ENCODE peak calls at places on chromosomes 12 and 14, in seven cellular contexts. One of them, this sample, is unnamed.

GRCh38 chr14:68373124-68373646 is 419.7 kb downstream of the ZFP36L1 start:
- DNase-seq in activated CD4-positive, alpha-beta T cell treated with anti-CD3 and anti-CD28 coated beads, Interleukin-2, amount 50 U/mL, for 48 hours: no peak
- DNase-seq in fibroblast of lung: no peak
- DNase-seq in effector CD8-positive, alpha-beta T cell: no peak
- DNase-seq in stimulated activated CD8-positive, alpha-beta memory T cell treated with anti-CD3 and anti-CD28 coated beads, Interleukin-7, amount 100 ng/mL, for 1 hour: no peak
- DNase-seq in activated T-cell treated with anti-CD3 and anti-CD28 coated beads for 24 hours: no peak
- DNase-seq in HL-60: no peak
- DNase-seq in this sample: no peak

GRCh38 chr14:94112513-94113060 is 2.1 kb downstream of the IFI27 start:
- DNase-seq in effector CD8-positive, alpha-beta T cell: no peak
- DNase-seq in stimulated activated CD8-positive, alpha-beta memory T cell treated with anti-CD3 and anti-CD28 coated beads, Interleukin-7, amount 100 ng/mL, for 1 hour: no peak
- DNase-seq in fibroblast of lung: no peak
- DNase-seq in activated T-cell treated with anti-CD3 and anti-CD28 coated beads for 24 hours: no peak
- DNase-seq in activated CD4-positive, alpha-beta T cell treated with anti-CD3 and anti-CD28 coated beads, Interleukin-2, amount 50 U/mL, for 48 hours: no peak
- DNase-seq in HL-60: no peak
- DNase-seq in this sample: no peak

GRCh38 chr12:21613931-21614330 is 9.3 kb upstream of the GYS2 start:
- DNase-seq in HL-60: no peak
- DNase-seq in activated T-cell treated with anti-CD3 and anti-CD28 coated beads for 24 hours: no peak
- DNase-seq in fibroblast of lung: peak; percentile 59
- DNase-seq in stimulated activated CD8-positive, alpha-beta memory T cell treated with anti-CD3 and anti-CD28 coated beads, Interleukin-7, amount 100 ng/mL, for 1 hour: no peak
- DNase-seq in activated CD4-positive, alpha-beta T cell treated with anti-CD3 and anti-CD28 coated beads, Interleukin-2, amount 50 U/mL, for 48 hours: no peak
- DNase-seq in effector CD8-positive, alpha-beta T cell: no peak
- DNase-seq in this sample: no peak

GRCh38 chr14:92549096-92549852 is 35.7 kb downstream of the RIN3 start:
- DNase-seq in effector CD8-positive, alpha-beta T cell: no peak
- DNase-seq in stimulated activated CD8-positive, alpha-beta memory T cell treated with anti-CD3 and anti-CD28 coated beads, Interleukin-7, amount 100 ng/mL, for 1 hour: no peak
- DNase-seq in fibroblast of lung: no peak
- DNase-seq in activated CD4-positive, alpha-beta T cell treated with anti-CD3 and anti-CD28 coated beads, Interleukin-2, amount 50 U/mL, for 48 hours: no peak
- DNase-seq in activated T-cell treated with anti-CD3 and anti-CD28 coated beads for 24 hours: no peak
- DNase-seq in HL-60: no peak
- DNase-seq in this sample: no peak

GRCh38 chr14:89507926-89508460 is 91.0 kb upstream of the FOXN3 start:
- DNase-seq in activated T-cell treated with anti-CD3 and anti-CD28 coated beads for 24 hours: no peak
- DNase-seq in activated CD4-positive, alpha-beta T cell treated with anti-CD3 and anti-CD28 coated beads, Interleukin-2, amount 50 U/mL, for 48 hours: no peak
- DNase-seq in effector CD8-positive, alpha-beta T cell: no peak
- DNase-seq in fibroblast of lung: peak; percentile 62
- DNase-seq in stimulated activated CD8-positive, alpha-beta memory T cell treated with anti-CD3 and anti-CD28 coated beads, Interleukin-7, amount 100 ng/mL, for 1 hour: no peak
- DNase-seq in HL-60: no peak
- DNase-seq in this sample: no peak

GRCh38 chr14:73773441-73774243 is 59.5 kb upstream of the PNMA1 start:
- DNase-seq in effector CD8-positive, alpha-beta T cell: no peak
- DNase-seq in stimulated activated CD8-positive, alpha-beta memory T cell treated with anti-CD3 and anti-CD28 coated beads, Interleukin-7, amount 100 ng/mL, for 1 hour: no peak
- DNase-seq in activated CD4-positive, alpha-beta T cell treated with anti-CD3 and anti-CD28 coated beads, Interleukin-2, amount 50 U/mL, for 48 hours: no peak
- DNase-seq in fibroblast of lung: no peak
- DNase-seq in HL-60: no peak
- DNase-seq in activated T-cell treated with anti-CD3 and anti-CD28 coated beads for 24 hours: no peak
- DNase-seq in this sample: no peak

GRCh38 chr14:56998728-56999127 is 188.4 kb upstream of the OTX2 start:
- DNase-seq in effector CD8-positive, alpha-beta T cell: no peak
- DNase-seq in stimulated activated CD8-positive, alpha-beta memory T cell treated with anti-CD3 and anti-CD28 coated beads, Interleukin-7, amount 100 ng/mL, for 1 hour: no peak
- DNase-seq in activated T-cell treated with anti-CD3 and anti-CD28 coated beads for 24 hours: no peak
- DNase-seq in activated CD4-positive, alpha-beta T cell treated with anti-CD3 and anti-CD28 coated beads, Interleukin-2, amount 50 U/mL, for 48 hours: no peak
- DNase-seq in HL-60: no peak
- DNase-seq in fibroblast of lung: no peak
- DNase-seq in this sample: no peak

GRCh38 chr14:64562432-64562831 is 12.7 kb downstream of the PPP1R36 start:
- DNase-seq in effector CD8-positive, alpha-beta T cell: no peak
- DNase-seq in HL-60: no peak
- DNase-seq in activated CD4-positive, alpha-beta T cell treated with anti-CD3 and anti-CD28 coated beads, Interleukin-2, amount 50 U/mL, for 48 hours: no peak
- DNase-seq in activated T-cell treated with anti-CD3 and anti-CD28 coated beads for 24 hours: no peak
- DNase-seq in stimulated activated CD8-positive, alpha-beta memory T cell treated with anti-CD3 and anti-CD28 coated beads, Interleukin-7, amount 100 ng/mL, for 1 hour: no peak
- DNase-seq in fibroblast of lung: no peak
- DNase-seq in this sample: no peak

GRCh38 chr12:48779869-48780268 is 9.0 kb downstream of the ADCY6 start:
- DNase-seq in effector CD8-positive, alpha-beta T cell: no peak
- DNase-seq in stimulated activated CD8-positive, alpha-beta memory T cell treated with anti-CD3 and anti-CD28 coated beads, Interleukin-7, amount 100 ng/mL, for 1 hour: no peak
- DNase-seq in activated CD4-positive, alpha-beta T cell treated with anti-CD3 and anti-CD28 coated beads, Interleukin-2, amount 50 U/mL, for 48 hours: no peak
- DNase-seq in HL-60: peak; percentile 37
- DNase-seq in activated T-cell treated with anti-CD3 and anti-CD28 coated beads for 24 hours: no peak
- DNase-seq in fibroblast of lung: peak; percentile 61
- DNase-seq in this sample: no peak

GRCh38 chr14:100577321-100577985 is 9.8 kb downstream of the BEGAIN start:
- DNase-seq in activated CD4-positive, alpha-beta T cell treated with anti-CD3 and anti-CD28 coated beads, Interleukin-2, amount 50 U/mL, for 48 hours: no peak
- DNase-seq in fibroblast of lung: no peak
- DNase-seq in effector CD8-positive, alpha-beta T cell: no peak
- DNase-seq in activated T-cell treated with anti-CD3 and anti-CD28 coated beads for 24 hours: no peak
- DNase-seq in stimulated activated CD8-positive, alpha-beta memory T cell treated with anti-CD3 and anti-CD28 coated beads, Interleukin-7, amount 100 ng/mL, for 1 hour: no peak
- DNase-seq in HL-60: no peak
- DNase-seq in this sample: no peak

GRCh38 chr14:71541973-71542730 is 390.1 kb upstream of the RGS6 start:
- DNase-seq in fibroblast of lung: no peak
- DNase-seq in activated T-cell treated with anti-CD3 and anti-CD28 coated beads for 24 hours: no peak
- DNase-seq in stimulated activated CD8-positive, alpha-beta memory T cell treated with anti-CD3 and anti-CD28 coated beads, Interleukin-7, amount 100 ng/mL, for 1 hour: no peak
- DNase-seq in HL-60: peak; percentile 31
- DNase-seq in effector CD8-positive, alpha-beta T cell: no peak
- DNase-seq in activated CD4-positive, alpha-beta T cell treated with anti-CD3 and anti-CD28 coated beads, Interleukin-2, amount 50 U/mL, for 48 hours: no peak
- DNase-seq in this sample: no peak

GRCh38 chr14:51828017-51828797 is 32.2 kb upstream of the GNG2 start:
- DNase-seq in activated CD4-positive, alpha-beta T cell treated with anti-CD3 and anti-CD28 coated beads, Interleukin-2, amount 50 U/mL, for 48 hours: peak; percentile 84
- DNase-seq in fibroblast of lung: peak; percentile 19
- DNase-seq in activated T-cell treated with anti-CD3 and anti-CD28 coated beads for 24 hours: peak; percentile 67
- DNase-seq in stimulated activated CD8-positive, alpha-beta memory T cell treated with anti-CD3 and anti-CD28 coated beads, Interleukin-7, amount 100 ng/mL, for 1 hour: peak; percentile 43
- DNase-seq in HL-60: peak; percentile 95
- DNase-seq in effector CD8-positive, alpha-beta T cell: peak; percentile 4
- DNase-seq in this sample: peak; percentile 59

GRCh38 chr12:27969011-27969900 is 3.3 kb downstream of the PTHLH start:
- DNase-seq in HL-60: no peak
- DNase-seq in fibroblast of lung: peak; percentile 38
- DNase-seq in stimulated activated CD8-positive, alpha-beta memory T cell treated with anti-CD3 and anti-CD28 coated beads, Interleukin-7, amount 100 ng/mL, for 1 hour: no peak
- DNase-seq in activated CD4-positive, alpha-beta T cell treated with anti-CD3 and anti-CD28 coated beads, Interleukin-2, amount 50 U/mL, for 48 hours: peak; percentile 8
- DNase-seq in effector CD8-positive, alpha-beta T cell: no peak
- DNase-seq in activated T-cell treated with anti-CD3 and anti-CD28 coated beads for 24 hours: no peak
- DNase-seq in this sample: no peak

GRCh38 chr14:71394386-71394785 is 487.1 kb downstream of the PCNX1 start:
- DNase-seq in effector CD8-positive, alpha-beta T cell: no peak
- DNase-seq in HL-60: no peak
- DNase-seq in activated T-cell treated with anti-CD3 and anti-CD28 coated beads for 24 hours: no peak
- DNase-seq in activated CD4-positive, alpha-beta T cell treated with anti-CD3 and anti-CD28 coated beads, Interleukin-2, amount 50 U/mL, for 48 hours: no peak
- DNase-seq in fibroblast of lung: no peak
- DNase-seq in stimulated activated CD8-positive, alpha-beta memory T cell treated with anti-CD3 and anti-CD28 coated beads, Interleukin-7, amount 100 ng/mL, for 1 hour: no peak
- DNase-seq in this sample: no peak

GRCh38 chr12:51326762-51327439 is 2.9 kb upstream of the BIN2 start:
- DNase-seq in effector CD8-positive, alpha-beta T cell: no peak
- DNase-seq in activated CD4-positive, alpha-beta T cell treated with anti-CD3 and anti-CD28 coated beads, Interleukin-2, amount 50 U/mL, for 48 hours: no peak
- DNase-seq in stimulated activated CD8-positive, alpha-beta memory T cell treated with anti-CD3 and anti-CD28 coated beads, Interleukin-7, amount 100 ng/mL, for 1 hour: no peak
- DNase-seq in activated T-cell treated with anti-CD3 and anti-CD28 coated beads for 24 hours: no peak
- DNase-seq in fibroblast of lung: peak; percentile 66
- DNase-seq in HL-60: peak; percentile 94
- DNase-seq in this sample: no peak

GRCh38 chr14:24246765-24247212 is 4.4 kb upstream of the TINF2 start:
- DNase-seq in stimulated activated CD8-positive, alpha-beta memory T cell treated with anti-CD3 and anti-CD28 coated beads, Interleukin-7, amount 100 ng/mL, for 1 hour: no peak
- DNase-seq in HL-60: no peak
- DNase-seq in activated T-cell treated with anti-CD3 and anti-CD28 coated beads for 24 hours: no peak
- DNase-seq in fibroblast of lung: no peak
- DNase-seq in effector CD8-positive, alpha-beta T cell: no peak
- DNase-seq in activated CD4-positive, alpha-beta T cell treated with anti-CD3 and anti-CD28 coated beads, Interleukin-2, amount 50 U/mL, for 48 hours: peak; percentile 44
- DNase-seq in this sample: no peak

GRCh38 chr14:20223410-20223809 is at the start of gene OR11H6:
- DNase-seq in HL-60: no peak
- DNase-seq in effector CD8-positive, alpha-beta T cell: no peak
- DNase-seq in activated CD4-positive, alpha-beta T cell treated with anti-CD3 and anti-CD28 coated beads, Interleukin-2, amount 50 U/mL, for 48 hours: no peak
- DNase-seq in stimulated activated CD8-positive, alpha-beta memory T cell treated with anti-CD3 and anti-CD28 coated beads, Interleukin-7, amount 100 ng/mL, for 1 hour: no peak
- DNase-seq in activated T-cell treated with anti-CD3 and anti-CD28 coated beads for 24 hours: no peak
- DNase-seq in fibroblast of lung: no peak
- DNase-seq in this sample: no peak

GRCh38 chr14:59126714-59127436 is 61.6 kb upstream of the DAAM1 start:
- DNase-seq in fibroblast of lung: peak; percentile 76
- DNase-seq in effector CD8-positive, alpha-beta T cell: no peak
- DNase-seq in HL-60: peak; percentile 29
- DNase-seq in stimulated activated CD8-positive, alpha-beta memory T cell treated with anti-CD3 and anti-CD28 coated beads, Interleukin-7, amount 100 ng/mL, for 1 hour: no peak
- DNase-seq in activated T-cell treated with anti-CD3 and anti-CD28 coated beads for 24 hours: no peak
- DNase-seq in activated CD4-positive, alpha-beta T cell treated with anti-CD3 and anti-CD28 coated beads, Interleukin-2, amount 50 U/mL, for 48 hours: peak; percentile 6
- DNase-seq in this sample: peak; percentile 55

GRCh38 chr14:24347140-24347539 is 7.3 kb upstream of the RIPK3 start:
- DNase-seq in stimulated activated CD8-positive, alpha-beta memory T cell treated with anti-CD3 and anti-CD28 coated beads, Interleukin-7, amount 100 ng/mL, for 1 hour: no peak
- DNase-seq in fibroblast of lung: no peak
- DNase-seq in activated CD4-positive, alpha-beta T cell treated with anti-CD3 and anti-CD28 coated beads, Interleukin-2, amount 50 U/mL, for 48 hours: no peak
- DNase-seq in effector CD8-positive, alpha-beta T cell: no peak
- DNase-seq in activated T-cell treated with anti-CD3 and anti-CD28 coated beads for 24 hours: no peak
- DNase-seq in HL-60: no peak
- DNase-seq in this sample: no peak

GRCh38 chr14:34794941-34795340 is 80.2 kb downstream of the BAZ1A start:
- DNase-seq in activated CD4-positive, alpha-beta T cell treated with anti-CD3 and anti-CD28 coated beads, Interleukin-2, amount 50 U/mL, for 48 hours: no peak
- DNase-seq in stimulated activated CD8-positive, alpha-beta memory T cell treated with anti-CD3 and anti-CD28 coated beads, Interleukin-7, amount 100 ng/mL, for 1 hour: no peak
- DNase-seq in fibroblast of lung: peak; percentile 15
- DNase-seq in activated T-cell treated with anti-CD3 and anti-CD28 coated beads for 24 hours: no peak
- DNase-seq in HL-60: no peak
- DNase-seq in effector CD8-positive, alpha-beta T cell: no peak
- DNase-seq in this sample: no peak

GRCh38 chr14:93655078-93655750 is 133.1 kb downstream of the PRIMA1 start:
- DNase-seq in effector CD8-positive, alpha-beta T cell: no peak
- DNase-seq in activated T-cell treated with anti-CD3 and anti-CD28 coated beads for 24 hours: no peak
- DNase-seq in activated CD4-positive, alpha-beta T cell treated with anti-CD3 and anti-CD28 coated beads, Interleukin-2, amount 50 U/mL, for 48 hours: no peak
- DNase-seq in fibroblast of lung: peak; percentile 44
- DNase-seq in stimulated activated CD8-positive, alpha-beta memory T cell treated with anti-CD3 and anti-CD28 coated beads, Interleukin-7, amount 100 ng/mL, for 1 hour: no peak
- DNase-seq in HL-60: peak; percentile 30
- DNase-seq in this sample: no peak

GRCh38 chr12:112447106-112447505 is 28.4 kb downstream of the PTPN11 start:
- DNase-seq in fibroblast of lung: no peak
- DNase-seq in effector CD8-positive, alpha-beta T cell: no peak
- DNase-seq in activated CD4-positive, alpha-beta T cell treated with anti-CD3 and anti-CD28 coated beads, Interleukin-2, amount 50 U/mL, for 48 hours: no peak
- DNase-seq in activated T-cell treated with anti-CD3 and anti-CD28 coated beads for 24 hours: no peak
- DNase-seq in stimulated activated CD8-positive, alpha-beta memory T cell treated with anti-CD3 and anti-CD28 coated beads, Interleukin-7, amount 100 ng/mL, for 1 hour: no peak
- DNase-seq in HL-60: peak; percentile 58
- DNase-seq in this sample: no peak

GRCh38 chr14:74792249-74793039 is 29.3 kb downstream of the YLPM1 start:
- DNase-seq in fibroblast of lung: no peak
- DNase-seq in activated T-cell treated with anti-CD3 and anti-CD28 coated beads for 24 hours: no peak
- DNase-seq in activated CD4-positive, alpha-beta T cell treated with anti-CD3 and anti-CD28 coated beads, Interleukin-2, amount 50 U/mL, for 48 hours: no peak
- DNase-seq in effector CD8-positive, alpha-beta T cell: no peak
- DNase-seq in stimulated activated CD8-positive, alpha-beta memory T cell treated with anti-CD3 and anti-CD28 coated beads, Interleukin-7, amount 100 ng/mL, for 1 hour: no peak
- DNase-seq in HL-60: no peak
- DNase-seq in this sample: no peak

GRCh38 chr14:90344285-90344684 is 12.5 kb upstream of the NRDE2 start:
- DNase-seq in activated CD4-positive, alpha-beta T cell treated with anti-CD3 and anti-CD28 coated beads, Interleukin-2, amount 50 U/mL, for 48 hours: no peak
- DNase-seq in HL-60: no peak
- DNase-seq in effector CD8-positive, alpha-beta T cell: no peak
- DNase-seq in stimulated activated CD8-positive, alpha-beta memory T cell treated with anti-CD3 and anti-CD28 coated beads, Interleukin-7, amount 100 ng/mL, for 1 hour: no peak
- DNase-seq in fibroblast of lung: no peak
- DNase-seq in activated T-cell treated with anti-CD3 and anti-CD28 coated beads for 24 hours: no peak
- DNase-seq in this sample: no peak

GRCh38 chr14:48805315-48805714 is 780.9 kb downstream of the RPS29 start:
- DNase-seq in effector CD8-positive, alpha-beta T cell: no peak
- DNase-seq in HL-60: no peak
- DNase-seq in fibroblast of lung: no peak
- DNase-seq in stimulated activated CD8-positive, alpha-beta memory T cell treated with anti-CD3 and anti-CD28 coated beads, Interleukin-7, amount 100 ng/mL, for 1 hour: no peak
- DNase-seq in activated T-cell treated with anti-CD3 and anti-CD28 coated beads for 24 hours: no peak
- DNase-seq in activated CD4-positive, alpha-beta T cell treated with anti-CD3 and anti-CD28 coated beads, Interleukin-2, amount 50 U/mL, for 48 hours: no peak
- DNase-seq in this sample: no peak

GRCh38 chr12:54304187-54304810 is 3.5 kb upstream of the NFE2 start:
- DNase-seq in activated T-cell treated with anti-CD3 and anti-CD28 coated beads for 24 hours: no peak
- DNase-seq in activated CD4-positive, alpha-beta T cell treated with anti-CD3 and anti-CD28 coated beads, Interleukin-2, amount 50 U/mL, for 48 hours: no peak
- DNase-seq in HL-60: peak; percentile 100
- DNase-seq in stimulated activated CD8-positive, alpha-beta memory T cell treated with anti-CD3 and anti-CD28 coated beads, Interleukin-7, amount 100 ng/mL, for 1 hour: no peak
- DNase-seq in effector CD8-positive, alpha-beta T cell: no peak
- DNase-seq in fibroblast of lung: peak; percentile 56
- DNase-seq in this sample: no peak

GRCh38 chr14:86673523-86673969 is 1143.6 kb downstream of the FLRT2 start:
- DNase-seq in activated CD4-positive, alpha-beta T cell treated with anti-CD3 and anti-CD28 coated beads, Interleukin-2, amount 50 U/mL, for 48 hours: no peak
- DNase-seq in activated T-cell treated with anti-CD3 and anti-CD28 coated beads for 24 hours: no peak
- DNase-seq in fibroblast of lung: no peak
- DNase-seq in stimulated activated CD8-positive, alpha-beta memory T cell treated with anti-CD3 and anti-CD28 coated beads, Interleukin-7, amount 100 ng/mL, for 1 hour: no peak
- DNase-seq in effector CD8-positive, alpha-beta T cell: no peak
- DNase-seq in HL-60: no peak
- DNase-seq in this sample: no peak

GRCh38 chr14:88614218-88614907 is 51.5 kb downstream of the ZC3H14 start:
- DNase-seq in activated T-cell treated with anti-CD3 and anti-CD28 coated beads for 24 hours: no peak
- DNase-seq in activated CD4-positive, alpha-beta T cell treated with anti-CD3 and anti-CD28 coated beads, Interleukin-2, amount 50 U/mL, for 48 hours: no peak
- DNase-seq in effector CD8-positive, alpha-beta T cell: no peak
- DNase-seq in stimulated activated CD8-positive, alpha-beta memory T cell treated with anti-CD3 and anti-CD28 coated beads, Interleukin-7, amount 100 ng/mL, for 1 hour: no peak
- DNase-seq in HL-60: no peak
- DNase-seq in fibroblast of lung: peak; percentile 77
- DNase-seq in this sample: no peak

GRCh38 chr14:91163316-91163715 is 49.4 kb downstream of the DGLUCY start:
- DNase-seq in stimulated activated CD8-positive, alpha-beta memory T cell treated with anti-CD3 and anti-CD28 coated beads, Interleukin-7, amount 100 ng/mL, for 1 hour: no peak
- DNase-seq in activated CD4-positive, alpha-beta T cell treated with anti-CD3 and anti-CD28 coated beads, Interleukin-2, amount 50 U/mL, for 48 hours: no peak
- DNase-seq in effector CD8-positive, alpha-beta T cell: no peak
- DNase-seq in fibroblast of lung: no peak
- DNase-seq in HL-60: no peak
- DNase-seq in activated T-cell treated with anti-CD3 and anti-CD28 coated beads for 24 hours: no peak
- DNase-seq in this sample: no peak

GRCh38 chr12:43348221-43348620 is 203.8 kb downstream of the ADAMTS20 start:
- DNase-seq in fibroblast of lung: no peak
- DNase-seq in stimulated activated CD8-positive, alpha-beta memory T cell treated with anti-CD3 and anti-CD28 coated beads, Interleukin-7, amount 100 ng/mL, for 1 hour: no peak
- DNase-seq in HL-60: no peak
- DNase-seq in activated T-cell treated with anti-CD3 and anti-CD28 coated beads for 24 hours: no peak
- DNase-seq in activated CD4-positive, alpha-beta T cell treated with anti-CD3 and anti-CD28 coated beads, Interleukin-2, amount 50 U/mL, for 48 hours: no peak
- DNase-seq in effector CD8-positive, alpha-beta T cell: no peak
- DNase-seq in this sample: no peak

GRCh38 chr14:23057757-23058653 is 685 bp upstream of the CDH24 start:
- DNase-seq in stimulated activated CD8-positive, alpha-beta memory T cell treated with anti-CD3 and anti-CD28 coated beads, Interleukin-7, amount 100 ng/mL, for 1 hour: peak; percentile 81
- DNase-seq in fibroblast of lung: peak; percentile 81
- DNase-seq in effector CD8-positive, alpha-beta T cell: no peak
- DNase-seq in HL-60: peak; percentile 89
- DNase-seq in activated T-cell treated with anti-CD3 and anti-CD28 coated beads for 24 hours: peak; percentile 79
- DNase-seq in activated CD4-positive, alpha-beta T cell treated with anti-CD3 and anti-CD28 coated beads, Interleukin-2, amount 50 U/mL, for 48 hours: peak; percentile 93
- DNase-seq in this sample: peak; percentile 86

GRCh38 chr12:106071686-106072085 is 67.1 kb downstream of the NUAK1 start:
- DNase-seq in effector CD8-positive, alpha-beta T cell: no peak
- DNase-seq in HL-60: no peak
- DNase-seq in activated T-cell treated with anti-CD3 and anti-CD28 coated beads for 24 hours: no peak
- DNase-seq in activated CD4-positive, alpha-beta T cell treated with anti-CD3 and anti-CD28 coated beads, Interleukin-2, amount 50 U/mL, for 48 hours: no peak
- DNase-seq in stimulated activated CD8-positive, alpha-beta memory T cell treated with anti-CD3 and anti-CD28 coated beads, Interleukin-7, amount 100 ng/mL, for 1 hour: no peak
- DNase-seq in fibroblast of lung: peak; percentile 72
- DNase-seq in this sample: no peak

GRCh38 chr14:93969082-93969828 is 7.1 kb downstream of the ASB2 start:
- DNase-seq in activated T-cell treated with anti-CD3 and anti-CD28 coated beads for 24 hours: no peak
- DNase-seq in fibroblast of lung: no peak
- DNase-seq in HL-60: no peak
- DNase-seq in activated CD4-positive, alpha-beta T cell treated with anti-CD3 and anti-CD28 coated beads, Interleukin-2, amount 50 U/mL, for 48 hours: no peak
- DNase-seq in effector CD8-positive, alpha-beta T cell: no peak
- DNase-seq in stimulated activated CD8-positive, alpha-beta memory T cell treated with anti-CD3 and anti-CD28 coated beads, Interleukin-7, amount 100 ng/mL, for 1 hour: no peak
- DNase-seq in this sample: no peak

GRCh38 chr14:22178330-22178981 is 410.6 kb downstream of the DAD1 start:
- DNase-seq in HL-60: peak; percentile 25
- DNase-seq in activated CD4-positive, alpha-beta T cell treated with anti-CD3 and anti-CD28 coated beads, Interleukin-2, amount 50 U/mL, for 48 hours: no peak
- DNase-seq in fibroblast of lung: peak; percentile 22
- DNase-seq in stimulated activated CD8-positive, alpha-beta memory T cell treated with anti-CD3 and anti-CD28 coated beads, Interleukin-7, amount 100 ng/mL, for 1 hour: no peak
- DNase-seq in activated T-cell treated with anti-CD3 and anti-CD28 coated beads for 24 hours: no peak
- DNase-seq in effector CD8-positive, alpha-beta T cell: no peak
- DNase-seq in this sample: no peak

GRCh38 chr12:106634206-106634605 is 51.4 kb downstream of the RFX4 start:
- DNase-seq in HL-60: no peak
- DNase-seq in effector CD8-positive, alpha-beta T cell: no peak
- DNase-seq in stimulated activated CD8-positive, alpha-beta memory T cell treated with anti-CD3 and anti-CD28 coated beads, Interleukin-7, amount 100 ng/mL, for 1 hour: no peak
- DNase-seq in activated T-cell treated with anti-CD3 and anti-CD28 coated beads for 24 hours: no peak
- DNase-seq in activated CD4-positive, alpha-beta T cell treated with anti-CD3 and anti-CD28 coated beads, Interleukin-2, amount 50 U/mL, for 48 hours: no peak
- DNase-seq in fibroblast of lung: no peak
- DNase-seq in this sample: no peak

GRCh38 chr14:90111895-90112534 is 50.2 kb downstream of the KCNK13 start:
- DNase-seq in activated CD4-positive, alpha-beta T cell treated with anti-CD3 and anti-CD28 coated beads, Interleukin-2, amount 50 U/mL, for 48 hours: no peak
- DNase-seq in HL-60: no peak
- DNase-seq in effector CD8-positive, alpha-beta T cell: no peak
- DNase-seq in fibroblast of lung: peak; percentile 5
- DNase-seq in stimulated activated CD8-positive, alpha-beta memory T cell treated with anti-CD3 and anti-CD28 coated beads, Interleukin-7, amount 100 ng/mL, for 1 hour: no peak
- DNase-seq in activated T-cell treated with anti-CD3 and anti-CD28 coated beads for 24 hours: no peak
- DNase-seq in this sample: no peak

GRCh38 chr12:26292596-26292995 is 97.2 kb downstream of the SSPN start:
- DNase-seq in activated T-cell treated with anti-CD3 and anti-CD28 coated beads for 24 hours: no peak
- DNase-seq in effector CD8-positive, alpha-beta T cell: no peak
- DNase-seq in HL-60: no peak
- DNase-seq in fibroblast of lung: no peak
- DNase-seq in activated CD4-positive, alpha-beta T cell treated with anti-CD3 and anti-CD28 coated beads, Interleukin-2, amount 50 U/mL, for 48 hours: no peak
- DNase-seq in stimulated activated CD8-positive, alpha-beta memory T cell treated with anti-CD3 and anti-CD28 coated beads, Interleukin-7, amount 100 ng/mL, for 1 hour: no peak
- DNase-seq in this sample: no peak

GRCh38 chr14:81429028-81429427 is 28.9 kb upstream of the STON2 start:
- DNase-seq in stimulated activated CD8-positive, alpha-beta memory T cell treated with anti-CD3 and anti-CD28 coated beads, Interleukin-7, amount 100 ng/mL, for 1 hour: no peak
- DNase-seq in effector CD8-positive, alpha-beta T cell: no peak
- DNase-seq in fibroblast of lung: no peak
- DNase-seq in activated T-cell treated with anti-CD3 and anti-CD28 coated beads for 24 hours: no peak
- DNase-seq in HL-60: no peak
- DNase-seq in activated CD4-positive, alpha-beta T cell treated with anti-CD3 and anti-CD28 coated beads, Interleukin-2, amount 50 U/mL, for 48 hours: no peak
- DNase-seq in this sample: no peak